ENCODE peak calls at places on chromosomes 2 and 18, in eight cellular contexts. W, U, P, Q, G, A, I and L are unnamed samples.

GRCh38 chr2:70981421-70981820 is 3.0 kb downstream of the ANKRD53 start:
- DNase-seq in Q (no peak), A (no peak), U (no peak), I (no peak), G (no peak), W (no peak), P (no peak), L (no peak)

GRCh38 chr2:112834379-112835014 is 2.1 kb downstream of the IL1B start:
- DNase-seq in P (no peak), U (no peak), G (peak; percentile 47), W (no peak), A (peak; percentile 41), I (peak; percentile 79), Q (no peak), L (peak; percentile 66)

GRCh38 chr2:84970266-84970955 is 550 bp upstream of the KCMF1 start:
- DNase-seq in Q (peak; percentile 52), A (peak; percentile 82), W (no peak), I (peak; percentile 74), P (peak; percentile 41), U (peak; percentile 58), G (peak; percentile 39), L (peak; percentile 43)

GRCh38 chr2:1736997-1737480 is 7.3 kb downstream of the PXDN start:
- DNase-seq in Q (no peak), U (no peak), W (peak; percentile 76), I (peak; percentile 41), P (peak; percentile 42), A (no peak), G (peak; percentile 85), L (peak; percentile 58)

GRCh38 chr2:222848862-222849261 is 12.0 kb upstream of the ACSL3 start:
- DNase-seq in A (no peak), G (no peak), W (no peak), Q (no peak), P (no peak), I (no peak), U (no peak), L (no peak)

GRCh38 chr18:7844017-7844416 is 276.9 kb downstream of the PTPRM start:
- DNase-seq in P (peak; percentile 54), G (no peak), I (no peak), W (no peak), U (no peak), Q (no peak), A (no peak), L (peak; percentile 30)

GRCh38 chr2:36486546-36487044 is 111.4 kb downstream of the FEZ2 start:
- DNase-seq in I (no peak), G (peak; percentile 85), P (peak; percentile 76), Q (no peak), U (no peak), A (no peak), W (peak; percentile 49), L (peak; percentile 88)

GRCh38 chr2:237348281-237348865 is 65.6 kb downstream of the COL6A3 start:
- DNase-seq in W (no peak), G (no peak), I (no peak), Q (no peak), P (no peak), U (peak; percentile 17), A (no peak), L (no peak)

GRCh38 chr2:179860255-179861026 is 971 bp downstream of the ZNF385B start:
- DNase-seq in I (peak; percentile 47), A (no peak), Q (no peak), U (no peak), P (no peak), G (no peak), W (no peak), L (no peak)

GRCh38 chr2:10186868-10187535 is 64.5 kb downstream of the RRM2 start:
- DNase-seq in A (no peak), P (no peak), Q (no peak), G (no peak), U (no peak), W (no peak), I (no peak), L (no peak)

GRCh38 chr2:101617188-101617587 is 80.3 kb upstream of the MAP4K4 start:
- DNase-seq in Q (no peak), P (peak; percentile 45), U (no peak), G (peak; percentile 13), I (no peak), A (no peak), W (peak; percentile 64), L (peak; percentile 57)

GRCh38 chr2:43531251-43531650 is 64.6 kb downstream of the THADA start:
- DNase-seq in A (no peak), W (no peak), I (no peak), P (no peak), U (no peak), Q (no peak), G (peak; percentile 23), L (no peak)

GRCh38 chr2:206064077-206064476 is 21.9 kb downstream of the INO80D start:
- DNase-seq in I (no peak), W (no peak), P (peak; percentile 3), Q (no peak), A (no peak), G (no peak), U (no peak), L (no peak)